ENCODE peak calls at places on chromosomes 16 and 17, in seven cellular contexts. I, C, P, S, E, M and G are unnamed samples. For H3K4me1, the result is how much of the 10 kb centered on the place peaks cover.

GRCh38 chr17:49016775-49017463 is 19.7 kb downstream of the IGF2BP1 start:
- DNase-seq in S (peak), E (peak), M (no peak), C (peak), I (peak), P (no peak), G (no peak)

GRCh38 chr16:46650224-46650623 is 29.0 kb upstream of the SHCBP1 start:
- DNase-seq in I (peak), M (no peak), C (no peak), P (no peak), E (no peak), S (no peak), G (no peak)

GRCh38 chr16:53068423-53068833 is 13.6 kb downstream of the CHD9 start:
- DNase-seq in C (no peak), E (no peak), P (no peak), S (no peak), M (no peak), I (no peak), G (no peak)

GRCh38 chr16:30570621-30571443 is 682 bp downstream of the ZNF688 start:
- DNase-seq in S (no peak), I (peak), C (peak), P (no peak), M (no peak), E (peak), G (no peak)

GRCh38 chr17:9906616-9907015 is 1.5 kb upstream of the RCVRN start:
- DNase-seq in I (no peak), P (no peak), C (no peak), S (no peak), E (no peak), M (no peak), G (no peak)

GRCh38 chr17:58120195-58120822 is 27.9 kb upstream of the OR4D1 start:
- DNase-seq in P (peak), C (peak), S (peak), I (peak), M (no peak), E (peak), G (no peak)

GRCh38 chr17:30717290-30718098 is 107.0 kb downstream of the CRLF3 start:
- DNase-seq in M (no peak), P (no peak), C (no peak), S (no peak), E (no peak), I (no peak), G (no peak)

GRCh38 chr16:1984347-1985225 is 593 bp downstream of the GFER start:
- DNase-seq in I (peak), C (no peak), S (no peak), M (no peak), E (no peak), P (no peak), G (no peak)

GRCh38 chr16:82197540-82198240 is 27.7 kb upstream of the MPHOSPH6 start:
- DNase-seq in C (no peak), M (no peak), P (no peak), I (no peak), S (no peak), E (no peak), G (no peak)

GRCh38 chr17:78019367-78019975 is 61.0 kb downstream of the TNRC6C start:
- DNase-seq in S (no peak), E (no peak), M (no peak), P (no peak), C (no peak), I (peak), G (no peak)

GRCh38 chr17:15917439-15918027 is 27.4 kb upstream of the ADORA2B start:
- DNase-seq in P (no peak), E (no peak), S (no peak), C (no peak), M (no peak), I (no peak), G (no peak)

GRCh38 chr16:104355-104754 is 26.3 kb downstream of the MPG start:
- DNase-seq in S (peak), P (no peak), M (no peak), E (no peak), C (no peak), I (no peak), G (no peak)

GRCh38 chr16:29926675-29927522 is 873 bp upstream of the KCTD13 start:
- DNase-seq in P (no peak), S (peak), E (no peak), I (peak), C (no peak), M (no peak), G (no peak)

GRCh38 chr16:10312023-10312422 is 73.8 kb upstream of the ATF7IP2 start:
- DNase-seq in I (no peak), C (no peak), M (no peak), E (no peak), S (no peak), P (no peak), G (no peak)

GRCh38 chr17:49224198-49224996 is 6.2 kb downstream of the PHOSPHO1 start:
- DNase-seq in E (no peak), C (peak), P (peak), I (no peak), M (peak), S (peak), G (no peak)

GRCh38 chr17:31546650-31547049 is 155.2 kb downstream of the RAB11FIP4 start:
- DNase-seq in P (no peak), S (no peak), M (no peak), I (no peak), C (no peak), E (no peak), G (no peak)

GRCh38 chr17:32275060-32276042 is 9.7 kb downstream of the RHBDL3 start:
- DNase-seq in E (no peak), I (peak), C (no peak), S (no peak), P (no peak), M (no peak), G (no peak)

GRCh38 chr16:30357715-30358576 is 2.8 kb upstream of the CD2BP2 start:
- DNase-seq in C (no peak), P (no peak), E (no peak), S (no peak), M (no peak), I (no peak), G (no peak)

GRCh38 chr17:5892897-5893656 is 177.1 kb upstream of the WSCD1 start:
- DNase-seq in P (no peak), E (no peak), S (no peak), C (no peak), I (no peak), M (no peak), G (no peak)

DNA sequence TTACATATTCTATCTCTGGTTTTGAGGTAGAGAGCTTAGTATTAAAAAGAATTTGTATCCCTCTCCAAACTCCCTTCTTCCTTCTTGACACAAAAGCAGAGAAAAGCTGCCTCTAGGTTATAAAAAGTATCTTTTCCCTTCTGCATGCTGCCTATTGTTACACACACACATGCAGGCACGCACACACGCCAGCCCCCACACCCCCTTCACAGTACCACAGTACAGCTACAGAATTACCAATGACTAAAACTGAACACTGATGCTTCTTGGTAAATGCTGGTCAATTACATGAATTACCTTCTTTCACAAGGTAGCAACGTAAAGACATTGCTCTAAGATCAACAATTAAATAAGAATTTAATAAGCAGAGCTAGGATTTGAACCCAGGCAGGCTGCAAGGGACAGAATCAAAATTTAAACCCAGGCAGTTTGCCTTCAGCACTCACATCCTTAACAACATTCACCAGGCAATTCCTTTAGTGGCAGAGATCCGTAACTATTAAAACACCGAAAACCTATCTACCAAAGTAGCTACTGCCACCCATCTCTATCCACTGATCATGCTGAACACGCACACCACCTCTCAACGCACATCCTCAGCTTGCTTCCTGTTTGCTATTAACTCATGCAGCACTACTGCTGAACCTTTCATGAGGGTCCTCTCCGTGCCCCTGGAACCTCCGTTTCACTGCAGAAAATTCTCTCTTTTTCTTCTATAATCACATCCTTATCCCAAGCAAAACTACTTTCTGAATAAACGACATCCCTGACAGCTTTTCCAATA is 37.8 kb downstream of the YWHAE start:
- DNase-seq in I (no peak), E (no peak), M (no peak), P (no peak), C (no peak), S (no peak), G (no peak)
- H3K4me1 ChIP-seq in I (under half), E (under half), M (under half), P (under half), C (under half), S (under half), G (under half)

GRCh38 chr17:83162035-83162745 is 82.8 kb downstream of the METRNL start:
- DNase-seq in P (no peak), E (no peak), S (no peak), I (no peak), M (no peak), C (no peak), G (no peak)
- H3K27ac ChIP-seq in P (no peak), E (no peak), S (no peak), I (no peak), M (no peak), C (no peak), G (no peak)

GRCh38 chr16:68662035-68662434 is 16.9 kb downstream of the CDH3 start:
- DNase-seq in P (no peak), M (no peak), C (no peak), S (no peak), I (no peak), E (no peak), G (no peak)

GRCh38 chr16:68658258-68658973 is 13.3 kb downstream of the CDH3 start:
- DNase-seq in M (no peak), P (no peak), C (peak), E (no peak), S (no peak), I (peak), G (no peak)

GRCh38 chr16:68656771-68657170 is 11.7 kb downstream of the CDH3 start:
- DNase-seq in M (no peak), C (peak), I (no peak), E (no peak), S (no peak), P (no peak), G (no peak)

GRCh38 chr16:68655806-68656205 is 10.7 kb downstream of the CDH3 start:
- DNase-seq in E (no peak), S (no peak), P (no peak), M (no peak), I (no peak), C (no peak), G (no peak)

DNA sequence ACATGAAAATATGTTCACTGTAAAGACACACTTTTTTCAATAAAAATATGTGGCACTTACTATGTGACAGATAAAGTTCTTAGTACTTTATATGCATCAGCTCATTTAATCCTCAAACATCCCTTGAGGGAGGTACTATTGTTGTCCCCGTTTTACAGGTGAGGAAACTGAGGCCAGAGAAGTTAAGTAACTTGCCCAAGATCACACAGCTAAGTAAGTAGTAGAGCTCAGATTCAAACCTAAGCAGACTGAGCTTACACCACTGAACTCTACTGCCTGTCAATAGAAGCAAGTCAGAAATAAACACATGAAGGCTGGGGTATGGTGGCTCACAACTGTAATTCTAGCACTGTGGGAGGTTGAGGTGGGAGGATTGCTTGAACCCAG is 13.9 kb downstream of the CDH3 start:
- DNase-seq in P (no peak), I (no peak), M (no peak), C (no peak), E (no peak), S (no peak), G (no peak)
- H3K4me1 ChIP-seq in P (under half), I (under half), M (under half), C (under half), E (under half), S (under half), G (under half)

GRCh38 chr16:17858061-17858460 is 387.3 kb upstream of the XYLT1 start:
- DNase-seq in S (no peak), M (no peak), E (no peak), P (no peak), I (no peak), C (no peak), G (no peak)

GRCh38 chr16:17850626-17851265 is 380.0 kb upstream of the XYLT1 start:
- DNase-seq in S (no peak), C (no peak), I (no peak), M (no peak), P (no peak), E (no peak), G (no peak)

GRCh38 chr16:17852977-17853702 is 382.4 kb upstream of the XYLT1 start:
- DNase-seq in E (no peak), S (no peak), I (no peak), P (no peak), M (no peak), C (no peak), G (no peak)

DNA sequence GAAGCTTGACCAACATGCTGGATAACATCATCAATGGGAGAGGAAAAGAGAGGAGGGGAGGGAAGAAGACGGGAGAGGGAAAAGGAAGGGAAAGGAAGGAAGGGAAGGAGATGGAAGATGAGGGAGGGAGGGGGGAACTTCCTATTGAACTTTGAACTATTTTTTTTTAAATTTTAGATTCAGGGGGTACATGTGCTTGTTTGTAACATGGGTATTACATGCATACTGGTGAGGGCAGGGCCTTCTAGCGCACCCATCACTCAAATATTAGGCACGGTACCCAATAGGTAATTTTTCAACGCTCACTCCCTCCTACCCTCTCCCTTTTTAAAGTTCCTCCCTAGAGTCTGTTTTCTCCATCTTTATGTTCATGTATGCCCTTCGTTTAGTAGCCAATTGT is 383.2 kb upstream of the XYLT1 start:
- DNase-seq in P (no peak), C (no peak), E (no peak), S (no peak), M (no peak), I (no peak), G (no peak)
- H3K27ac ChIP-seq in P (no peak), C (no peak), E (no peak), S (no peak), M (no peak), I (no peak), G (no peak)

DNA sequence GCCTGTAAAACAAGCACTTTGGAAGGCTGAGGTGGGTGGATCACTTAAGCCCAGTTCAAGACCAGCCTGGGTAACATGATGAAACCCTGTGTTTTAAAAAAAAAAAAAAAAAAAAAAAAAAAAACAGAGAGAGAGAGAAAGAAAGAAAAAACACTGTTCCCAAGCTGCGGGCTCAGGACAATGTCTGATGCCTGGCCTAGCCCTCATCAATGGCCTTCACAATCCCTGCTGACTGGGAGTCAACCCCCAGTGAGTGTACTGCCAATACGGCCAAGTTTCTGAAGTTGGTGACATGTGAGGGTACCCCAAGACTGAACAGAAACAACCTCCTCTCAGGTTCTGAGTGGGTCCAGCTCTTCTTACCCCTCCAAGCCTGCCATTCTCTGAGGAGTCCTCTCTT is 116.5 kb downstream of the ZNF778 start:
- DNase-seq in E (no peak), I (no peak), S (no peak), M (no peak), P (no peak), C (no peak), G (no peak)
- H3K4me1 ChIP-seq in E (under half), I (under half), S (under half), M (under half), P (half or more), C (under half), G (under half)

GRCh38 chr17:74813793-74814192 is 37.6 kb upstream of the NAT9 start:
- DNase-seq in I (no peak), P (no peak), S (no peak), E (no peak), C (no peak), M (no peak), G (no peak)

GRCh38 chr17:74815067-74815466 is 38.9 kb upstream of the NAT9 start:
- DNase-seq in S (no peak), I (no peak), C (no peak), P (no peak), E (no peak), M (no peak), G (no peak)

GRCh38 chr17:74814453-74814852 is 38.3 kb upstream of the NAT9 start:
- DNase-seq in P (no peak), M (no peak), E (no peak), I (no peak), S (no peak), C (no peak), G (no peak)

GRCh38 chr17:74810699-74811485 is 34.7 kb upstream of the NAT9 start:
- DNase-seq in E (no peak), M (no peak), P (no peak), C (no peak), I (no peak), S (no peak), G (no peak)

DNA sequence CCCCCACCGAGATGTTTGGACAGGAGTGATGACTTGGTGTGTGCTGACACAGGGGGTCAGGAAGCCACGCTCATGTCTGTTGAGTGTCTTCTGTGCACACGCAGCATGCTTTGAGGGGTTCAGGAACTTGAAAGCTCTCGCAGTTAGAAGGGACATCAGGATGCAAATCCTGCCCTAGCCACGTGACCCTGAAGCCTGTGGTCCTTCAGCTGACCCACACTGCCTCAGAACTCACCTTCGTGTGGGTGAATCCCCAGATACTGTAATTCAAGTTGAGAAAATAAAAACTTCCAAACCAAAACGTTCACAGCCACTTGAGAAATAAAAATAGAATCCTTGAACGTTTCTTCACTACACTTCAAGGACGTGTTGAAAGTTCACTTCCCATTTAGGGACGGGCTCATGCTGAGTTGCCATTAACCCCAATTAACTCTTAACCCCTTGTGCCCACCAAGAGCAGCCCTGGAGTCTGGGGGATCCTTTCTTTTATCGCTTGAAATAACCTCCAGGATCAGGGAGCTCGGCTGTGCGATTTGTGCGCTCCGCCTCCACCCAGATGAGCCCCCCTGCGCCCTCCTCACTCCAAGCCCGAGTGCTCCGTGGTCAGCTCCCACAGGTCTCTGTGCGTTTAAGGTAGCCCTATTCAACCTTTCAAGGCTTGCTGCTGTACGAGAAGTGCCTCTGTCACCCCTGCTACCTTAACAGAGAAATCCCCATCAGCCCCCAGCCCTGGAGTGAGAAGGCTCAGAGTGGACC is 36.1 kb upstream of the NAT9 start:
- DNase-seq in P (no peak), E (no peak), I (no peak), S (no peak), M (no peak), C (peak), G (no peak)
- H3K27ac ChIP-seq in P (no peak), E (no peak), I (no peak), S (no peak), M (no peak), C (peak), G (no peak)

GRCh38 chr17:82242977-82243647 is 14.3 kb downstream of the SLC16A3 start:
- DNase-seq in E (peak), P (no peak), M (no peak), I (peak), C (no peak), S (peak), G (no peak)

GRCh38 chr17:82241183-82241925 is 12.5 kb downstream of the SLC16A3 start:
- DNase-seq in E (peak), P (no peak), C (no peak), I (peak), S (peak), M (no peak), G (no peak)

GRCh38 chr17:82242698-82242976 is 13.8 kb downstream of the SLC16A3 start:
- DNase-seq in C (no peak), I (no peak), P (no peak), S (no peak), M (no peak), E (no peak), G (no peak)

GRCh38 chr17:82240506-82241182 is 11.8 kb downstream of the SLC16A3 start:
- DNase-seq in M (no peak), S (no peak), P (no peak), C (no peak), I (no peak), E (no peak), G (no peak)

DNA sequence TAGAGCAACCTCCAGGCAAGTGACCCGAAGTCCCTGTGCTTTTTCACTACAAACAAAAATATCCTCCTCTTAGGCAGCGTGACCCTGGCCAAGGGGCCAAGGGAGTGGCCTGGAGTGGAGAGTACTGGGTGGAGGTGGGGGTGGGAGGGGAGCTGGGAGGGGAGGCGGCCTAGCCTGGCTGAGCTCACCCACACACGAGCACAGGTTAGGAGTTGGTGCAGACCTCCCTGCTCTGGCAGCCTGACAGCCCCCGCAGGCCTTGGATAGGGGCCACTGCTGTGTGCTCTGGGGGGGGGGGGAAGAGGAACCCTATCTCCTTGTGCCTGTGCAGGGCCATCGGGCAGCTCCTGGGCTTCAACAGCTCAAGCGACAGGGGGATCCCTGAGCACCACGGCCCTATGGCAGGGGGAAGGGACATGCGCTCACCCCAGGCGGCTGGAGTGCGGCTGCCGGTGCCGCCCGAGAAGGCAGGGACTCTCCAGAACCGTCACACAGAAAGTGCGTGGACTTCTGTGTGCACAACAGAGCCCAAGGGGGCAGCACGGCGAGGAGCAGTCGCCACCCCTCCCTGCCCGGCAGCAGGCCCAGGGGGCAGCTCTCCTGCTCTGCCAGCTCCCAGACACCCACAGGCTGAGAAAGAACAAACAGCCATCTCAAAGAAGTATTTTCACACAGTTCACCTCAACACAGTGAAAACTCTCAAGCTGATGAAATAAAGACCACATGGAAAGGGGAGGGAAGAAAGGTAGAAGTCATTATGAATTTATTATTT is 13.3 kb downstream of the SLC16A3 start:
- DNase-seq in C (peak), E (no peak), M (no peak), S (peak), I (no peak), P (no peak), G (no peak)
- H3K4me1 ChIP-seq in C (half or more), E (under half), M (under half), S (under half), I (under half), P (under half), G (under half)